ENCODE peak calls at places on chromosome 21, in four cellular contexts. H is caudate nucleus, O is amniotic stem cell, E is Calu3. I is an unnamed sample.

GRCh38 chr21:33042812-33043211 is 17.1 kb downstream of the OLIG2 start:
- DNase-seq in H (no peak), O (no peak), E (peak), I (peak)

GRCh38 chr21:26826801-26827200 is 18.4 kb downstream of the ADAMTS1 start:
- DNase-seq in H (no peak), O (no peak), E (no peak), I (no peak)

GRCh38 chr21:36741506-36741905 is 42.6 kb downstream of the SIM2 start:
- DNase-seq in H (no peak), O (no peak), E (no peak), I (no peak)

GRCh38 chr21:31498985-31499384 is 154.9 kb upstream of the TIAM1 start:
- DNase-seq in H (no peak), O (no peak), E (no peak), I (no peak)

GRCh38 chr21:32516729-32517649 is 68.3 kb downstream of the TCP10L start:
- DNase-seq in H (no peak), O (no peak), E (no peak), I (peak)

GRCh38 chr21:41859297-41859980 is 19.7 kb downstream of the PRDM15 start:
- DNase-seq in H (no peak), O (no peak), E (no peak), I (no peak)

GRCh38 chr21:33948096-33948950 is 32.7 kb upstream of the ATP5PO start:
- DNase-seq in H (peak), O (peak), E (peak), I (no peak)

GRCh38 chr21:34189506-34189905 is 116.1 kb downstream of the MRPS6 start:
- DNase-seq in H (no peak), O (no peak), E (no peak), I (no peak)

GRCh38 chr21:16195476-16195875 is 465.7 kb downstream of the USP25 start:
- DNase-seq in H (no peak), O (no peak), E (no peak), I (no peak)

GRCh38 chr21:35974801-35975200 is 85.5 kb downstream of the SETD4 start:
- DNase-seq in H (no peak), O (no peak), E (peak), I (no peak)

GRCh38 chr21:44049182-44049581 is 37.1 kb downstream of the TRAPPC10 start:
- DNase-seq in H (no peak), O (no peak), E (no peak), I (no peak)

GRCh38 chr21:30189763-30190162 is 23.2 kb upstream of the CLDN17 start:
- DNase-seq in H (no peak), O (no peak), E (no peak), I (no peak)

GRCh38 chr21:45995686-45996179 is 14.2 kb downstream of the COL6A1 start:
- DNase-seq in H (no peak), O (no peak), E (peak), I (no peak)

GRCh38 chr21:25176637-25177412 is 430.5 kb downstream of the MRPL39 start:
- DNase-seq in H (no peak), O (no peak), E (no peak), I (peak)

GRCh38 chr21:42964561-42965560 is 9.5 kb upstream of the PKNOX1 start:
- DNase-seq in H (no peak), O (no peak), E (no peak), I (no peak)

GRCh38 chr21:34670220-34670961 is 1.6 kb downstream of the CLIC6 start:
- DNase-seq in H (no peak), O (no peak), E (peak), I (no peak)

I was measured in HTR-8/SVneo.